ENCODE peak calls at places on chromosome 4, in four cellular contexts. T, Q, Z and Y are unnamed samples.

GRCh38 chr4:154422152-154422551 is 69.4 kb downstream of the DCHS2 start:
- DNase-seq in T (peak), Q (no peak), Z (no peak), Y (no peak)

GRCh38 chr4:173382349-173382748 is 11.6 kb downstream of the SAP30 start:
- DNase-seq in T (no peak), Q (no peak), Z (no peak), Y (no peak)

GRCh38 chr4:76950846-76951321 is 1.3 kb downstream of the SEPTIN11 start:
- DNase-seq in T (peak), Q (no peak), Z (peak), Y (no peak)

GRCh38 chr4:77861500-77861899 is 1.1 kb upstream of the MRPL1 start:
- DNase-seq in T (peak), Q (no peak), Z (peak), Y (no peak)

GRCh38 chr4:112604590-112604989 is 32.1 kb downstream of the ZGRF1 start:
- DNase-seq in T (peak), Q (peak), Z (peak), Y (no peak)

GRCh38 chr4:83282049-83282535 is 2.5 kb downstream of the COQ2 start:
- DNase-seq in T (peak), Q (peak), Z (peak), Y (no peak)

GRCh38 chr4:112330921-112331320 is 33.8 kb downstream of the ALPK1 start:
- DNase-seq in T (no peak), Q (no peak), Z (no peak), Y (no peak)

GRCh38 chr4:76879731-76880364 is 18.1 kb downstream of the SOWAHB start:
- DNase-seq in T (peak), Q (no peak), Z (no peak), Y (no peak)

GRCh38 chr4:60611762-60612496 is 588.2 kb upstream of the ADGRL3 start:
- DNase-seq in T (no peak), Q (no peak), Z (no peak), Y (no peak)

GRCh38 chr4:17809667-17810066 is 890 bp downstream of the DCAF16 start:
- DNase-seq in T (no peak), Q (no peak), Z (peak), Y (no peak)

GRCh38 chr4:134027931-134028330 is 173.7 kb downstream of the PABPC4L start:
- DNase-seq in T (peak), Q (peak), Z (no peak), Y (no peak)